ENCODE peak calls at places on chromosomes 13 and 19, in four cellular contexts. A is fibroblast of lung, Z is cardiac fibroblast, F is brain microvascular endothelial cell. D is an unnamed sample.
A peak's percentile ranks its signal among the peaks of the same experiment; 100 is the strongest.

GRCh38 chr19:3409346-3410064 is 43.1 kb downstream of the NFIC start:
- DNase-seq in A (no peak), F (no peak), Z (no peak), D (no peak)

GRCh38 chr13:52003551-52003950 is 7.7 kb downstream of the ATP7B start:
- DNase-seq in F (no peak), A (no peak), Z (no peak), D (no peak)

GRCh38 chr19:52522555-52522954 is 4.9 kb upstream of the ZNF808 start:
- DNase-seq in F (no peak), Z (no peak), A (no peak), D (no peak)

GRCh38 chr19:30105316-30105715 is 163.3 kb downstream of the URI1 start:
- DNase-seq in A (no peak), Z (no peak), F (no peak), D (no peak)

GRCh38 chr13:41780736-41781708 is 179.9 kb downstream of the VWA8 start:
- DNase-seq in Z (peak; percentile 82), A (peak; percentile 89), F (peak; percentile 60), D (peak; percentile 94)

GRCh38 chr19:55152017-55152416 is 3.0 kb upstream of the TNNT1 start:
- DNase-seq in A (no peak), Z (no peak), F (no peak), D (no peak)

GRCh38 chr13:29441301-29441700 is 154.2 kb downstream of the SLC7A1 start:
- DNase-seq in A (no peak), F (no peak), Z (no peak), D (no peak)

GRCh38 chr19:49056101-49056901 is 1.2 kb downstream of the CGB7 start:
- DNase-seq in F (peak; percentile 9), A (peak; percentile 59), Z (peak; percentile 38), D (peak; percentile 37)

GRCh38 chr19:44643605-44644390 is at the start of gene PVR:
- DNase-seq in Z (peak; percentile 76), A (peak; percentile 75), F (peak; percentile 61), D (peak; percentile 71)

GRCh38 chr13:29472317-29472961 is 123.0 kb downstream of the SLC7A1 start:
- DNase-seq in A (peak; percentile 59), Z (peak; percentile 76), F (peak; percentile 62), D (peak; percentile 80)

GRCh38 chr13:59176775-59177174 is 987.0 kb downstream of the DIAPH3 start:
- DNase-seq in F (no peak), Z (no peak), A (no peak), D (no peak)

GRCh38 chr13:81686877-81687276 is 1346.0 kb upstream of the SPRY2 start:
- DNase-seq in A (peak; percentile 1), Z (peak; percentile 0), F (no peak), D (peak; percentile 48)

DNA sequence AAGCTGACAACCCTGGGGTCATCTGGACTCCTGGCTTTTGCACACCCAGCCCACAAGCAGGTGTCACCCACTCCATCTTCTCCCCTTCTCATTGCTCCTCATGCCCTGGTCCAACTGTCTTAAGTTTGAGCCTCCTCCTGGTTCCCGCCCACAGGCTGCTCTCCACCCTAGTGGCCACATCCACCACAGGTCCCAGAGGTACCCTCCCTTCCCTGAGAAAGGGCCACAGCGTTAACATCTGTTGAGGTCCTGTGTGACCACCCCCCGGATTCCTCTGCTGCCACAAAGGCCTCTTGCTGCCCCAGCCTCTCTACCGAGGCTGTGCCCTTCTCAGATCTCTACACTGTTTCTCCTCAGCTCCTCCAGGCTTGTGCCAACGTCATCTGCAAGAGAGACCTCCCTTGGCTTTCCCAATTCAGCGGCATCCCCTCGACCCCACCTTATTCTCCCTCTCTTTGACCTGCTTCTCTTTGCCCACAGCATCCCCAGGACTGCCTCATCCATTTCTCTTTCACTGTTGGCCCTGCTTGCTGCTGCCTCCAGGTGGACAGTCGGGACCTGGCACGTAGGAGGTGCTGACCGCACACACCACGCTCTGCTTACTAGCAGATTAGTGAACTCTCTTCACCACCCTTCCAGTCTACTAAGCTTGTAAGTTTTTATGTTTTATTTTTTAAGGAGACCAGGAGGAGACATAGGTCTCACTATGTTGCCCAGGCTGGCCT is 33.3 kb downstream of the SUGP2 start:
- DNase-seq in Z (peak; percentile 24), A (no peak), F (no peak), D (peak; percentile 48)
- TF ChIP-seq CTCF in Z (peak; percentile 40), A (no peak), F (peak; percentile 54), D (peak; percentile 64)

GRCh38 chr13:89514534-89515312 is 1832.8 kb upstream of the MIR17HG start:
- DNase-seq in Z (peak; percentile 59), F (peak; percentile 1), A (peak; percentile 80), D (peak; percentile 79)
- H3K4me3 ChIP-seq in Z (no peak overlapping the region), F (no peak overlapping the region), A (no peak overlapping the region), D (no peak overlapping the region)

DNA sequence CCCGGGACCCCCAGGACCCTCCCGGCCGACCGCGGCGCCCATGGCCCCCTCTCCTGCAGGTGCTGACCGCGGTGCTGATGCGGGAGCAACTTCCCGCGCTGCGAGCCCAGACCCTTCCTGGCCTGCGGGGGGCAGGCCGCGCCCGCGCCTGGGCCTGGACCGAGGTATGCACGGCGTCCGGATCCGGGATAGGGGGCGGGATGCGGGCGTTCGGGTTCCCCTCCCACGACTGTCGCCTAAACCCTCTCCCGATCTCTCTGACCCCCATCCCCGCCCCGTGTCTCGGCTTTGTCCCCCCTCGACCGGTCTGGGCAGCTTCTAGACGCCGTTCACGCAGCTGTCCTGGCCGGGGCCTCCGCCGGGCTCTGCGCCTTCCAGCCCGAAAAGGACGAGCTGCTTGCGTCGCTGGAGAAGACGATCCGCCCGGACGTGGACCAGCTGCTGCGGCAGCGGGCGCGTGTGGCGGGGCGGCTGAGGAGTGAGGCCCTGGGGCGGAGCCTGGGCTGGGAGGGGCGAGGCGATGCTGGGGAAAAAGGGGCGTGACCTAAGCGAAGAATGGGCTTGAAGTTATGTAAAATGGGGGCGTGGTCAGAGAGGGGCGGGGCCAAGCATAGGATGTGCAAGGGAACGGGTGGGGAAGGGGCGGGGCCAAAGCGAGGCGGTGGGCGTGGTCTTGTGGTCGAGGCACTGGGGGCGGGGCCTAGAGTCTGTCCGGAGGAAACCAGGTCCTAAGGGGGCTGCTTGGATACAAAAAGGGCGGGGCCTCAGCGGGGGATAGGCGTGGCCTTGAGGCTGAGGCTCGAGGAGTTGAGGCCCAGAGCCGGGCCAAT is 15.9 kb upstream of the COLGALT1 start:
- DNase-seq in Z (peak; percentile 98), F (peak; percentile 99), A (peak; percentile 83), D (peak; percentile 97)
- TF ChIP-seq CTCF in Z (peak; percentile 34), F (peak; percentile 44), A (no peak), D (peak; percentile 47)

DNA sequence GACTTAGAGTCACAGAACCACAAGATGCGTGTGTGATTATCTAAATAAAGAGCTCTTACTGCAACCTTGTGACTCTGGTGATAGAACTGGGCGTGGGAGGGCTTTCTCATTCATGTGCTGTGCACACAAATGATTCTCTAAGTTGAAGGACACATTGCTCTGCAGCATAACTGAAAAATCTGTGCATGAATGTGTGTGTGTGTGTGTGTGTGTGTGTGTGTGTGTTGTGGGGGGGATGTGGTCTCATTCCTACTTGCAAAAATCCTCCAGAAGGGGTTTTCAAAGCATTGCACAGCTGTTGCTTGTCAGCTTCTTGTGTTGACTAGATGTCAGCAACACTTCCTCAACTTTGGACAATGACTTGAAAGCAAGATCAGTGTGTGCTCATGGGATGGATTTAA is 22.4 kb downstream of the LRCH1 start:
- DNase-seq in A (peak; percentile 64), Z (peak; percentile 47), F (no peak), D (peak; percentile 60)
- H3K4me3 ChIP-seq in A (peak overlapping the region; percentile 2), Z (no peak overlapping the region), F (no peak overlapping the region), D (no peak overlapping the region)

GRCh38 chr19:2337329-2337707 is 8.8 kb downstream of the SPPL2B start:
- DNase-seq in F (peak; percentile 24), A (peak; percentile 59), Z (peak; percentile 37), D (peak; percentile 74)
- TF ChIP-seq CTCF in F (peak; percentile 62), A (no peak), Z (peak; percentile 8), D (peak; percentile 46)

GRCh38 chr13:50388481-50388880 is 373.2 kb downstream of the KCNRG start:
- DNase-seq in A (no peak), Z (no peak), F (no peak), D (no peak)

GRCh38 chr13:50384724-50385123 is 369.5 kb downstream of the KCNRG start:
- DNase-seq in Z (no peak), A (no peak), F (no peak), D (no peak)

GRCh38 chr13:50389726-50390125 is 374.5 kb downstream of the KCNRG start:
- DNase-seq in A (no peak), Z (no peak), F (no peak), D (no peak)

GRCh38 chr13:50387124-50387581 is 371.9 kb downstream of the KCNRG start:
- DNase-seq in Z (peak; percentile 30), F (no peak), A (peak; percentile 80), D (peak; percentile 60)

GRCh38 chr13:50386527-50387123 is 371.4 kb downstream of the KCNRG start:
- DNase-seq in F (peak; percentile 40), A (peak; percentile 68), Z (peak; percentile 23), D (peak; percentile 78)
- H3K4me3 ChIP-seq in F (no peak overlapping the region), A (peak overlapping the region; percentile 25), Z (no peak overlapping the region), D (no peak overlapping the region)

GRCh38 chr13:38530492-38530891 is 156.4 kb upstream of the FREM2 start:
- DNase-seq in Z (peak; percentile 43), A (peak; percentile 3), F (no peak), D (peak; percentile 65)
- TF ChIP-seq CTCF in Z (peak; percentile 22), A (no peak), F (peak; percentile 18), D (peak; percentile 53)

DNA sequence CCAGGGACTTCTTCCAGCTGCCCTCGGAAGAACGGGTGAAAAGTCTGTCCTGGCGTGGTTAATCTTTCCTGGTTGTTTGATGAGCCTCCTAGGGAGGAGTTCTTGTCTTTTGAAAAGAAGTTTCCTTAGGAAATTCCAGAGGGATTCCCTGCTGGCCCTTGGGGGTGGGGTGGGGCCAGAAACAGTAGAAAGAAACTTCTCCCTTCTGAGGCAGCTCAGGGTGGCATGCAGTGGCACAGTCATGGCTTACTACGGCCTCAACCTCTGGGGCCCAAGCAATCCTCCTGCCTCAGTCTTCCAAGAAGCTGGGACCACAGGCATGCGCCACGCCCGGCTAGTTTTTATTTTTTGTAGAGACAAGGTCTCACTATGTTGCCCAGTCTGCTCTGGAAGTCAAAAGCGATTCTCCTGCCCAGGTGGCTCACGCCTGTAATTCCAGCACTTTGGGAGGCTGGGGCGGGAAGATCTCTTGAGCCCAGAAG is 1.5 kb downstream of the ZNF101 start:
- DNase-seq in Z (no peak), A (no peak), F (no peak), D (no peak)
- H3K4me3 ChIP-seq in Z (no peak overlapping the region), A (peak overlapping the region; percentile 85), F (no peak overlapping the region), D (peak overlapping the region; percentile 94)